ENCODE peak calls at places on chromosomes 12 and 14, in seven cellular contexts. N is stomach, D is astrocyte, P is keratinocyte, H is MM.1S, C is PC-3, M is right atrium auricular region. L is an unnamed sample.

GRCh38 chr14:66992776-66993175 is 196.5 kb upstream of the GARIN2 start:
- DNase-seq in N (no peak), D (no peak), P (no peak), H (no peak), C (no peak), M (no peak), L (no peak)

GRCh38 chr14:95515080-95515489 is 1.4 kb downstream of the SYNE3 start:
- DNase-seq in N (no peak), D (no peak), P (no peak), H (peak; percentile 52), C (no peak), M (no peak), L (peak; percentile 70)

GRCh38 chr14:102939329-102939728 is 16.9 kb downstream of the AMN start:
- DNase-seq in N (no peak), D (no peak), P (no peak), H (no peak), C (no peak), M (no peak), L (no peak)

GRCh38 chr12:8590842-8591545 is 21.7 kb downstream of the AICDA start:
- DNase-seq in N (no peak), D (no peak), P (peak; percentile 21), H (no peak), C (no peak), M (no peak), L (no peak)

GRCh38 chr14:30223385-30223785 is 295.7 kb upstream of the PRKD1 start:
- DNase-seq in N (peak; percentile 90), D (peak; percentile 91), P (peak; percentile 78), H (peak; percentile 36), C (peak; percentile 99), M (peak; percentile 75), L (no peak)

GRCh38 chr12:18430425-18431048 is 169.2 kb downstream of the PIK3C2G start:
- DNase-seq in N (peak; percentile 40), D (peak; percentile 25), P (no peak), H (peak; percentile 45), C (peak; percentile 69), M (peak; percentile 59), L (peak; percentile 30)

GRCh38 chr12:94988471-94988870 is 15.0 kb downstream of the NDUFA12 start:
- DNase-seq in N (no peak), D (no peak), P (no peak), H (no peak), C (no peak), M (no peak), L (no peak)

GRCh38 chr12:47021298-47021697 is 58.1 kb upstream of the PCED1B start:
- DNase-seq in N (no peak), D (peak; percentile 93), P (no peak), H (peak; percentile 67), C (peak; percentile 97), M (no peak), L (peak; percentile 17)

GRCh38 chr12:58530421-58531067 is 389.8 kb downstream of the LRIG3 start:
- DNase-seq in N (no peak), D (peak; percentile 94), P (no peak), H (peak; percentile 52), C (peak; percentile 64), M (no peak), L (no peak)

GRCh38 chr12:18414671-18415070 is 153.4 kb downstream of the PIK3C2G start:
- DNase-seq in N (no peak), D (no peak), P (no peak), H (no peak), C (no peak), M (no peak), L (no peak)

GRCh38 chr12:54389536-54390175 is 5.1 kb upstream of the ZNF385A start:
- DNase-seq in N (no peak), D (no peak), P (no peak), H (no peak), C (no peak), M (no peak), L (no peak)
- H3K4me1 ChIP-seq in N (peaks cover 30% of the 10 kb centered on the region), D (no peaks in the 10 kb centered on the region), P (peaks cover 73% of the 10 kb centered on the region), H (peaks cover 12% of the 10 kb centered on the region), C (peaks cover 15% of the 10 kb centered on the region), M (peaks cover 43% of the 10 kb centered on the region), L (no peaks in the 10 kb centered on the region)

DNA sequence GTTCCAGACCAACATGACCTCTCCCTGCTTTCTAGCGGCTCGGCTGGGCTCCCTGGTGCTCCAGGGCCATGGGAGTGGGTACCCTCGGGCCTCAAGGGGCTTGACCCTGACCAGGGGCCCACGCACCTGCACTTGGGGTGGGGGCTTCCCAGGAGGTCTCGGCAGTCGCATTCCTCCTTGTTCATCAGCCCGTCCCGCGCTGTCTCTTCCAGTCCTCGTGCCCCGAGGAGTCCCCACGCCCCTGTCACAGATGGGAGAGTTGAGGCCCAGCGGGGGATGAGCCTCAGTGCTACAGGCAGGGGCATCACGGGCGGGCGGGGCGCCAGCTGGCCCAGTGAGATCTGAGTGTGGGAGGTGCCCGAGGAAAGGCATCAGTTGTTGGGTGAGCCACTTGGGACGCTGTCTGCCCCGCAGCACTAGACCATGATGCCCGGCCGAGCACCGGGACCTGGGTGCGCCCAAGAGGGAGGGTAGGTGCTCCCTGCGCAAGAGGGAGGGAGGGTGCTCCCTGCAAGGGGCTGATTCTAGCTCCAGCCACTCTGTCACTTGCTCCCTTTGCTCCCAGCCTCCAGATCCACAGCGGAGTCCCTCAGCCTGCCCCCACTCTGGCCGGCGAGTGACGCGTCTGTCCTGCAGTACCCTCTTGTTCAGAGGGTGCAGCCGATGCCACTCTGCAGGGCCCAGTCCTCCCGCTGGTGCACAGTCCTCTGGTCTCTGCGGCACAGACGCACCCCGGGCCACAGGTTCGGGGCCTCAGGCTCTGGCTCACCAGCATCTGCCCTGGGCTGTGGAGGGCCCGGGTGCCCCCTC is 23.8 kb downstream of the MMP17 start:
- DNase-seq in N (no peak), D (no peak), P (no peak), H (no peak), C (no peak), M (no peak), L (no peak)
- H3K4me1 ChIP-seq in N (peaks cover 5% of the 10 kb centered on the region), D (peaks cover 14% of the 10 kb centered on the region), P (no peaks in the 10 kb centered on the region), H (no peaks in the 10 kb centered on the region), C (peaks cover 10% of the 10 kb centered on the region), M (no peaks in the 10 kb centered on the region), L (no peaks in the 10 kb centered on the region)

DNA sequence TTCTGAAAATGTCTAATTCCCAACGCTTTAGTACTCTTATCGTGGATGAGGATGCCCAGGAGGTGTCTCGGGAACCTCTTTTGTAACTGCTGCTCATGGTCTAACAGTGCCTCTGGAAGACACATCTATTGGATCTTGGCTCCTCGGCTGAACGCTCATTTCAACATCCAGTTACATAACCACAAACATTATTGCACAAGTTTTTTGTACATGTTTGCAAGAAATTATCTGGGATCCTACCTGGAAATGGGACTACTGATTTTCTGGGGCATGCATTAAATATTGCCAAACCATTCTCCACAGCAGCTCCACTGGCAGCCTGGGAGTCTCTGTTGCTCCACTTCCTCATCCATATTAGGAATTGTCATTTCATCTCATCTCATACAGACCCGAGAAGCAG is 117.5 kb upstream of the EVL start:
- DNase-seq in N (no peak), D (no peak), P (no peak), H (no peak), C (no peak), M (no peak), L (no peak)
- H3K4me1 ChIP-seq in N (peaks cover 22% of the 10 kb centered on the region), D (peaks cover 7% of the 10 kb centered on the region), P (no peaks in the 10 kb centered on the region), H (peaks cover 7% of the 10 kb centered on the region), C (no peaks in the 10 kb centered on the region), M (peaks cover 22% of the 10 kb centered on the region), L (no peaks in the 10 kb centered on the region)

GRCh38 chr12:59637657-59638150 is 41.9 kb downstream of the SLC16A7 start:
- DNase-seq in N (no peak), D (no peak), P (no peak), H (no peak), C (no peak), M (no peak), L (no peak)
- H3K4me1 ChIP-seq in N (no peaks in the 10 kb centered on the region), D (no peaks in the 10 kb centered on the region), P (no peaks in the 10 kb centered on the region), H (no peaks in the 10 kb centered on the region), C (peaks cover 10% of the 10 kb centered on the region), M (peaks cover 8% of the 10 kb centered on the region), L (no peaks in the 10 kb centered on the region)

GRCh38 chr14:89292579-89293348 is 124.3 kb downstream of the FOXN3 start:
- DNase-seq in N (no peak), D (no peak), P (no peak), H (no peak), C (no peak), M (no peak), L (no peak)
- H3K4me1 ChIP-seq in N (peaks cover 5% of the 10 kb centered on the region), D (peaks cover 3% of the 10 kb centered on the region), P (no peaks in the 10 kb centered on the region), H (no peaks in the 10 kb centered on the region), C (peaks cover 3% of the 10 kb centered on the region), M (peaks cover 27% of the 10 kb centered on the region), L (no peaks in the 10 kb centered on the region)

DNA sequence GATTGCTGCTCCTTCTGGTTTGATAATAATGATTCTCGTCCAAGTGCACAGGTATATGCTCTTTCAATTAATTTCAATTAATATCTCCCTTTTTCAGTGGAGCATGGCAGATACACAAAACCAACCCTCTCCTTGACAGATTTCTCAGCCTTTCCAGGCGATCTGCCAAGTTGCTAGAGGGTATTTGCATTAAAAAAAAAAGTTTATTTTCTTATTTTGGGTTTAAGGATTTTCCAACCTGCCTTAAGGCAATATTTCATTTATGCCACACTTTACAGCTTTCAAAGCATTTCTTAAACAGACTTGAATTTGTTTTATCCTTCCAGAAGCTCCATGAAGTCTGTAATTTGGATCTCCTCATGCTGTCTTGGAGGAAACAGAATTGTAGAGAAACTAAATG is 2.1 kb downstream of the DGLUCY start:
- DNase-seq in N (peak; percentile 49), D (no peak), P (no peak), H (no peak), C (peak; percentile 62), M (no peak), L (no peak)
- H3K4me1 ChIP-seq in N (peaks cover 44% of the 10 kb centered on the region), D (peaks cover 17% of the 10 kb centered on the region), P (peaks cover 60% of the 10 kb centered on the region), H (peaks cover 3% of the 10 kb centered on the region), C (peaks cover 21% of the 10 kb centered on the region), M (peaks cover 55% of the 10 kb centered on the region), L (peaks cover 28% of the 10 kb centered on the region)